ENCODE peak calls at places on chromosomes 2 and 18, in five cellular contexts. K, X, V, E and I are unnamed samples.

GRCh38 chr18:11500153-11501122 is 109.0 kb upstream of the SLC35G4 start:
- DNase-seq in E (peak; percentile 4), V (peak; percentile 62), X (peak; percentile 98), K (peak; percentile 96), I (no peak)

GRCh38 chr2:71647346-71647745 is 194.0 kb downstream of the DYSF start:
- DNase-seq in E (no peak), X (no peak), K (no peak), V (no peak), I (no peak)

GRCh38 chr2:118492335-118492734 is 355.1 kb downstream of the EN1 start:
- DNase-seq in E (no peak), K (no peak), X (peak; percentile 23), V (peak; percentile 28), I (no peak)

GRCh38 chr18:33839452-33840225 is 261.6 kb downstream of the ASXL3 start:
- DNase-seq in V (peak; percentile 78), K (peak; percentile 72), E (peak; percentile 48), X (peak; percentile 55), I (peak; percentile 49)

GRCh38 chr2:54254180-54254579 is 1.8 kb downstream of the TSPYL6 start:
- DNase-seq in X (no peak), V (no peak), K (no peak), E (peak; percentile 25), I (no peak)

GRCh38 chr18:10898417-10898974 is 250.9 kb downstream of the PIEZO2 start:
- DNase-seq in X (no peak), V (no peak), K (no peak), E (no peak), I (no peak)

GRCh38 chr18:13136689-13137040 is 81.9 kb upstream of the LDLRAD4 start:
- DNase-seq in E (no peak), K (no peak), X (no peak), V (no peak), I (no peak)

GRCh38 chr2:30259071-30259470 is 27.7 kb downstream of the LBH start:
- DNase-seq in X (no peak), V (no peak), E (no peak), K (no peak), I (no peak)

GRCh38 chr2:229539628-229540027 is 174.7 kb downstream of the DNER start:
- DNase-seq in X (no peak), K (no peak), V (no peak), E (no peak), I (no peak)

GRCh38 chr2:120441744-120442471 is 96.0 kb downstream of the INHBB start:
- DNase-seq in E (no peak), K (no peak), V (peak; percentile 64), X (peak; percentile 77), I (peak; percentile 49)

GRCh38 chr2:159639712-159640111 is 23.4 kb upstream of the BAZ2B start:
- DNase-seq in V (no peak), E (no peak), X (no peak), K (no peak), I (no peak)

GRCh38 chr2:59413751-59414570 is 1139.5 kb downstream of the BCL11A start:
- DNase-seq in E (no peak), V (no peak), X (no peak), K (no peak), I (no peak)

GRCh38 chr2:229118336-229118735 is 152.8 kb downstream of the PID1 start:
- DNase-seq in E (no peak), X (no peak), V (no peak), K (peak; percentile 18), I (no peak)

GRCh38 chr2:74535440-74535965 is 5.8 kb downstream of the HTRA2 start:
- DNase-seq in X (no peak), E (no peak), K (no peak), V (no peak), I (no peak)

GRCh38 chr2:58131191-58132011 is 84.8 kb downstream of the VRK2 start:
- DNase-seq in V (no peak), X (peak; percentile 15), K (peak; percentile 65), E (no peak), I (no peak)

GRCh38 chr2:99936065-99936464 is 206.3 kb downstream of the AFF3 start:
- DNase-seq in K (no peak), X (no peak), E (no peak), V (peak; percentile 58), I (no peak)

GRCh38 chr18:63322908-63323634 is 3.5 kb upstream of the BCL2 start:
- DNase-seq in X (peak; percentile 63), K (peak; percentile 73), E (peak; percentile 70), V (peak; percentile 72), I (peak; percentile 74)

GRCh38 chr18:75427603-75428002 is at the start of gene SMIM21:
- DNase-seq in E (no peak), K (no peak), V (no peak), X (no peak), I (no peak)

GRCh38 chr2:134109725-134110124 is 144.1 kb upstream of the MGAT5 start:
- DNase-seq in K (no peak), V (no peak), E (no peak), X (no peak), I (no peak)

GRCh38 chr2:161710131-161710915 is 86.1 kb downstream of the SLC4A10 start:
- DNase-seq in E (no peak), V (no peak), X (no peak), K (no peak), I (no peak)

GRCh38 chr2:152098798-152099654 is at the start of gene CACNB4:
- DNase-seq in K (peak; percentile 23), X (no peak), E (no peak), V (peak; percentile 25), I (peak; percentile 20)

GRCh38 chr2:102736174-102736606 is 25.6 kb upstream of the TMEM182 start:
- DNase-seq in V (peak; percentile 41), E (peak; percentile 45), K (peak; percentile 55), X (peak; percentile 29), I (peak; percentile 60)

GRCh38 chr2:45006942-45007287 is 2.3 kb downstream of the SIX2 start:
- DNase-seq in X (no peak), E (no peak), V (no peak), K (no peak), I (no peak)

GRCh38 chr2:45009303-45009927 is at the start of gene SIX2:
- DNase-seq in E (peak; percentile 8), K (peak; percentile 78), V (peak; percentile 98), X (peak; percentile 41), I (peak; percentile 74)

GRCh38 chr2:45007356-45007755 is 1.9 kb downstream of the SIX2 start:
- DNase-seq in X (no peak), K (no peak), V (no peak), E (no peak), I (no peak)

GRCh38 chr2:45007961-45008295 is 1.3 kb downstream of the SIX2 start:
- DNase-seq in X (no peak), E (no peak), V (no peak), K (no peak), I (no peak)

DNA sequence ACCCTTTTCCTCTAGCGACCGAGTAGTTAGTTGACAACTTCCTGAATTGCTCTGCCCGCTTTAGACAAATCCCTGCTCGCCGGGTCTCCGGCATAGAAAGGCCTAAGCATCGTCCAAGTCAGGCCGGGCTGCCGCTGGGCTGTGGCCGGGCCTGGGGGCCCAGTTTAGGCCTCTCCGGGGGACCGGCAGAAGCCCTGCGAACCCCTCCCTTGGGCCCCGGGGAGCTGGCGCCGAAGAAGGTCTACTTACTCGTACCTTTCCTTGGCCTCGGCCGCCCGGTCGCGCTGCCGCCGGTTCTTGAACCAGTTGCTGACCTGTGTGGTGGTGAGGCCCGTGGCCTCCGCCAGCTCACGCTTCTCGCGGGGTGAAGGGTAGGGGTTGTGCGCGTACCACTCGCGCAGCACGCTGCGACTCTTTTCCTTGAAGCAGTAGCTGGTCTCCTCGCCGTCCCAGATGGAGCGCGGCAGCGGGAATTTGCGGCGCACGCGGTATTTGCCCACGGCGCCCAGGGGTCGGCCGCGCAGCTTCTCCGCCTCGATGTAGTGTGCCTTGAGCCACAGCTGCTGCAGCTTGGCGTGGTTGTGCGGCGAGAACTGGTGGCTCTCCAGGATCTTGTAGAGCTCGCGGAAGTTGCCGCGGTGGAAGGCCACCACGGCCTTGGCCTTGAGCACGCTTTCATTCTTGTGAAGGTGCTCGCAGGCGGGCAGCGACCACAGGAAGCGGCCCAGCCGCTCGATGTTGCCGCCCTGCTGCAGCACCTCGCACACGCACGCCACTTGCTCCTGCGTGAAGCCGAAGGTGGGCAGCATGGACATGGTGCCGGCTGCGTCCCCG is 739 bp downstream of the SIX2 start:
- DNase-seq in E (no peak), K (peak; percentile 15), V (peak; percentile 65), X (no peak), I (no peak)
- H3K9ac ChIP-seq in E (no peak overlapping the region), K (peak overlapping the region; percentile 78), V (peak overlapping the region; percentile 62), X (no peak overlapping the region), I (no peak overlapping the region)

GRCh38 chr18:35142270-35142605 is 98.6 kb upstream of the ZNF397 start:
- DNase-seq in X (no peak), V (no peak), E (no peak), K (no peak), I (no peak)
- H3K4me3 ChIP-seq in X (no peak overlapping the region), V (no peak overlapping the region), E (no peak overlapping the region), K (no peak overlapping the region), I (no peak overlapping the region)

DNA sequence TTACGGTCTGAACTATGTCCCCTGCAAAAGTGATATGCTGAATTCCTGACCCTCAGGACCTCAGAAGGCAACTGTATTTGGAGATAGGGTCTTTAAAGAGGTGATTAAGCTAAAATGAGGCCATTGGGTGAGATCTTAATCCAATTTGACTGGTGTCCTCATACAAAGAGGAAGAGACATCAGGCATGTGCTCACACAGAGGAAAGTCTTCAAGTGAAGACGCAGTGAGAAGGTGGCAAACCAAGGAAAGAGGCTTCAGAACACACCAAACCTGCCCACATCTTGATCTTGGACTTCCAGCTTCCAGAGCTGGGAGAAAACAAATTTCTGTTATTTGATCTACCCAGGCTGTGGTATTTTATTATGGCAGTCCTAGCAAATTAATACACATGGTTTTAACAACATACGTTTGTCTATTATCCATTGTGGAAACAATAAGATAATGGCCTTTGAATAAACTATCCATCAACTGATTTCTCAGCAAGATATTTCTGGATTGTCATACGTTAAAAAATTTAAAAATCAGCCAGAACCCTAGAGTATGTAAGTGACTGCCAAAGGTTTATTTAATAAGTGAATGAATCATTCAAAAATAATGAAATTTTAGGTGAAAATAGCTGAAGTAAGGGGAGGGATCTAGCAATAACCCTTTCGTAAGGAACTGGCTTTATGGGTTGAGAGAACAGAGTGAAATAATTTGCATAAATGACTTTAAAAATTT is 6.5 kb downstream of the WIPF1 start:
- DNase-seq in V (peak; percentile 38), E (no peak), X (no peak), K (no peak), I (no peak)
- H3K27ac ChIP-seq in V (no peak overlapping the region), E (no peak overlapping the region), X (no peak overlapping the region), K (no peak overlapping the region), I (peak overlapping the region; percentile 6)

GRCh38 chr2:11748861-11749645 is 2.6 kb downstream of the LPIN1 start:
- DNase-seq in E (no peak), K (no peak), X (no peak), V (no peak), I (no peak)
- H3K9ac ChIP-seq in E (peak overlapping the region; percentile 91), K (peak overlapping the region; percentile 95), X (no peak overlapping the region), V (no peak overlapping the region), I (peak overlapping the region; percentile 36)